ENCODE peak calls at places on chromosomes 16 and 17, in nine cellular contexts. W, N, F, A, C, P, G, I and D are unnamed samples.

GRCh38 chr17:1577186-1577585 is 14.6 kb upstream of the PITPNA start:
- DNase-seq in W (peak), N (no peak), F (peak), A (peak), C (peak), P (peak), G (peak), I (no peak), D (peak)

GRCh38 chr16:8167436-8167835 is 422.9 kb downstream of the TMEM114 start:
- DNase-seq in W (no peak), N (no peak), F (no peak), A (no peak), C (no peak), P (no peak), G (no peak), I (no peak), D (no peak)

GRCh38 chr17:83079340-83079747 is at the start of gene METRNL:
- DNase-seq in W (peak), N (peak), F (peak), A (peak), C (peak), P (peak), G (peak), I (peak), D (no peak)

GRCh38 chr16:11674001-11674817 is 6.0 kb downstream of the SNN start:
- DNase-seq in W (no peak), N (no peak), F (no peak), A (no peak), C (no peak), P (no peak), G (no peak), I (no peak), D (no peak)

GRCh38 chr17:66275651-66276050 is 26.8 kb upstream of the PRKCA start:
- DNase-seq in W (peak), N (no peak), F (peak), A (no peak), C (peak), P (peak), G (peak), I (no peak), D (peak)

GRCh38 chr17:11023639-11024479 is 186.0 kb upstream of the PIRT start:
- DNase-seq in W (no peak), N (no peak), F (no peak), A (no peak), C (no peak), P (no peak), G (no peak), I (no peak), D (no peak)

GRCh38 chr17:72122668-72123495 is 2.1 kb downstream of the SOX9 start:
- DNase-seq in W (no peak), N (peak), F (no peak), A (no peak), C (peak), P (peak), G (peak), I (no peak), D (no peak)

GRCh38 chr16:1174477-1175357 is 21.8 kb downstream of the CACNA1H start:
- DNase-seq in W (no peak), N (no peak), F (no peak), A (peak), C (no peak), P (no peak), G (no peak), I (no peak), D (no peak)

GRCh38 chr16:74455213-74455612 is 33.9 kb upstream of the CLEC18B start:
- DNase-seq in W (no peak), N (no peak), F (no peak), A (no peak), C (no peak), P (no peak), G (peak), I (no peak), D (no peak)

GRCh38 chr17:39671651-39672521 is 3.6 kb downstream of the PNMT start:
- DNase-seq in W (peak), N (peak), F (peak), A (no peak), C (peak), P (peak), G (peak), I (peak), D (no peak)

GRCh38 chr17:66949501-66949900 is 15.0 kb upstream of the CACNG4 start:
- DNase-seq in W (no peak), N (no peak), F (no peak), A (no peak), C (no peak), P (no peak), G (peak), I (no peak), D (no peak)

GRCh38 chr16:50838165-50838564 is 96.3 kb downstream of the CYLD start:
- DNase-seq in W (no peak), N (no peak), F (no peak), A (no peak), C (no peak), P (no peak), G (peak), I (no peak), D (no peak)

GRCh38 chr16:28163699-28164584 is 47.8 kb downstream of the XPO6 start:
- DNase-seq in W (no peak), N (no peak), F (peak), A (no peak), C (no peak), P (no peak), G (peak), I (no peak), D (peak)

GRCh38 chr17:82076785-82077591 is 11.4 kb upstream of the DUS1L start:
- DNase-seq in W (no peak), N (no peak), F (no peak), A (no peak), C (no peak), P (no peak), G (no peak), I (no peak), D (no peak)

GRCh38 chr16:491225-491919 is 36.1 kb upstream of the CAPN15 start:
- DNase-seq in W (no peak), N (peak), F (peak), A (no peak), C (no peak), P (no peak), G (no peak), I (no peak), D (no peak)

GRCh38 chr17:39591958-39592954 is 15.5 kb downstream of the NEUROD2 start:
- DNase-seq in W (no peak), N (peak), F (peak), A (no peak), C (peak), P (peak), G (peak), I (peak), D (no peak)

GRCh38 chr17:36994438-36994837 is 45.7 kb downstream of the AATF start:
- DNase-seq in W (no peak), N (no peak), F (no peak), A (no peak), C (peak), P (no peak), G (no peak), I (no peak), D (peak)

GRCh38 chr17:41212524-41213169 is 13.8 kb upstream of the KRTAP9-2 start:
- DNase-seq in W (no peak), N (no peak), F (peak), A (no peak), C (no peak), P (no peak), G (no peak), I (no peak), D (no peak)

GRCh38 chr16:78931267-78932060 is 669.1 kb downstream of the MAF start:
- DNase-seq in W (no peak), N (no peak), F (no peak), A (no peak), C (no peak), P (no peak), G (no peak), I (no peak), D (no peak)

GRCh38 chr17:57697891-57698708 is 47.0 kb downstream of the CCDC182 start:
- DNase-seq in W (no peak), N (no peak), F (peak), A (no peak), C (no peak), P (no peak), G (no peak), I (no peak), D (no peak)

GRCh38 chr16:78903237-78903636 is 697.3 kb downstream of the MAF start:
- DNase-seq in W (no peak), N (no peak), F (no peak), A (no peak), C (no peak), P (no peak), G (no peak), I (no peak), D (no peak)

GRCh38 chr16:66127459-66128362 is 238.8 kb upstream of the CDH5 start:
- DNase-seq in W (no peak), N (no peak), F (no peak), A (no peak), C (no peak), P (no peak), G (no peak), I (no peak), D (no peak)

GRCh38 chr16:83995756-83996155 is 27.7 kb downstream of the NECAB2 start:
- DNase-seq in W (no peak), N (peak), F (no peak), A (no peak), C (no peak), P (peak), G (no peak), I (no peak), D (no peak)

GRCh38 chr17:66420961-66421371 is 118.6 kb downstream of the PRKCA start:
- DNase-seq in W (no peak), N (peak), F (no peak), A (no peak), C (peak), P (no peak), G (peak), I (no peak), D (no peak)

GRCh38 chr17:6104956-6105355 is 34.8 kb downstream of the WSCD1 start:
- DNase-seq in W (no peak), N (no peak), F (no peak), A (no peak), C (no peak), P (no peak), G (no peak), I (no peak), D (no peak)

GRCh38 chr16:11319529-11320146 is 25.6 kb upstream of the RMI2 start:
- DNase-seq in W (no peak), N (no peak), F (no peak), A (no peak), C (no peak), P (peak), G (no peak), I (peak), D (no peak)

GRCh38 chr16:47664653-47665325 is 203.7 kb downstream of the PHKB start:
- DNase-seq in W (no peak), N (no peak), F (no peak), A (no peak), C (no peak), P (peak), G (peak), I (no peak), D (peak)

GRCh38 chr16:65727534-65728137 is 605.8 kb upstream of the CDH11 start:
- DNase-seq in W (no peak), N (no peak), F (no peak), A (no peak), C (no peak), P (no peak), G (no peak), I (no peak), D (no peak)

DNA sequence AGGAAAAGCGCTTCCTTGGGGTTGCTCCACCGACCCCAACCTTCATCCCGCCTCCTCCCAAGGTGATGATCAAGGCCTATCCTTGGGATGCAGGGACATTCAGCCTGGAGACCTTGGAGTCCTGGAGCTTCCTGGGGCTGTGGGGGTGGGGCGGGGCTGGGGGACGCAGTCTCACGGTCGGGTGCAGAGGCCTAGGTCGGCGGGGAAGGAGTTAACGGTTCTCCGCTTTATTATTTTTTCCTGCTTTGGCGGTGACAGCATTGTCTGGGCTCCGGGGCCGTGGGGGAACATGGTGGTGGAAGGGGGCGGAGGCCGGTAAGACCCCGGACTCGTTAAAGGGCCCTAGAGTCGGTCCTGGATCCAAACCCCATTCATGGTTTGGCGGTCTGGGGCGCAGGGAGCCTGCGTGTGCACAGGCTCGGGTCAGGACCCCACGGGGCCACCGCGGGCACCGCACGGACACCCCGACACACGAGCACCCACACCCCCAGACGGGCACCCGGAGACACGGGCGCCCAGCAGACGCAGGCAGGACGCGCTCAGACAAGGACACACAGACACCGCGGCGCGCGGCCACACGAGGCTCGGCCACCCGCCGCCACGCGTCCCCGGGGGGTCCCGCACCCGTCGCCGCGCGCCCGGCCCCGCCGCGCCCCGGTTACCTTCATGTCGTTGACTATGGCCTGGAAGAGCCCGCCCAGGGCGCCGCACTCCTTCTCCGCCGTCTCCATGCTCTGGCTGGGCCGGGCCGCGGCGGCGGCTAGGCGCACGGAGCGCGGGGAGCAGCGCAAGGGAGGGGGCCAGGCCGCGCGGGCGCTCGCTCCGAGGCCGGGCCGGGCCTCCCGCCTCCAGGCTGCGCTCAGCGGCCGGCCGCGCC is 554 bp downstream of the MTSS2 start:
- DNase-seq in W (no peak), N (no peak), F (peak), A (peak), C (no peak), P (no peak), G (no peak), I (no peak), D (no peak)
- H3K4me3 ChIP-seq in W (peak), N (no peak), F (peak), A (peak), C (peak), P (peak), G (peak), I (no peak), D (peak)

GRCh38 chr17:50055426-50056216 is at the start of gene ITGA3:
- DNase-seq in W (peak), N (peak), F (peak), A (peak), C (peak), P (peak), G (peak), I (peak), D (no peak)
- TF ChIP-seq CTCF in W (no peak), N (no peak), F (no peak), A (no peak), C (no peak), P (no peak), G (no peak), I (no peak), D (no peak)

GRCh38 chr16:67966549-67967182 is 1.8 kb downstream of the SLC12A4 start:
- DNase-seq in W (peak), N (no peak), F (peak), A (peak), C (peak), P (no peak), G (peak), I (no peak), D (no peak)
- H3K4me3 ChIP-seq in W (peak), N (peak), F (no peak), A (peak), C (peak), P (peak), G (peak), I (peak), D (peak)

DNA sequence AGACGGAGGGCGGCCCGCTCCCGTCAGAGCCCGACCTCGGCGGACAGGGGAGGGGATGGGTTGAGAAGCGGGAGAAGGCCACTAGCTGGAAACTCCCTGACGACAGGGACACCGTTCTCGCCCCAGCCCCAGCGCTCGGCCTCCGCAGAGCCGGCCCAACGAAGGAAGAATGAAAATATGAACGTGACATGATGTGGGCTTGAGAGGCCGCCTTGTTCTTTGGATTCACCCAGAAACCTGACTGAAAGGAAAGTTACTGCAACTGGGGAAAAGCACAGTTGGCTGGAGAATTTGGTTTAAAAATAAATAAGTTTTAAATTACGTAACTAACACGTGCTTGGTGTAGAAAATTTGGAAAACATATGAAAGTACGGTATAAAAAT is 21.1 kb downstream of the NPTX1 start:
- DNase-seq in W (peak), N (peak), F (no peak), A (no peak), C (peak), P (peak), G (no peak), I (peak), D (no peak)
- TF ChIP-seq CTCF in W (no peak), N (no peak), F (no peak), A (no peak), C (no peak), P (no peak), G (no peak), I (no peak), D (no peak)

GRCh38 chr17:29914819-29915537 is 15.1 kb downstream of the SSH2 start:
- DNase-seq in W (no peak), N (no peak), F (no peak), A (no peak), C (no peak), P (no peak), G (no peak), I (no peak), D (no peak)

GRCh38 chr17:29918016-29918415 is 12.0 kb downstream of the SSH2 start:
- DNase-seq in W (no peak), N (no peak), F (no peak), A (no peak), C (no peak), P (no peak), G (no peak), I (no peak), D (no peak)

DNA sequence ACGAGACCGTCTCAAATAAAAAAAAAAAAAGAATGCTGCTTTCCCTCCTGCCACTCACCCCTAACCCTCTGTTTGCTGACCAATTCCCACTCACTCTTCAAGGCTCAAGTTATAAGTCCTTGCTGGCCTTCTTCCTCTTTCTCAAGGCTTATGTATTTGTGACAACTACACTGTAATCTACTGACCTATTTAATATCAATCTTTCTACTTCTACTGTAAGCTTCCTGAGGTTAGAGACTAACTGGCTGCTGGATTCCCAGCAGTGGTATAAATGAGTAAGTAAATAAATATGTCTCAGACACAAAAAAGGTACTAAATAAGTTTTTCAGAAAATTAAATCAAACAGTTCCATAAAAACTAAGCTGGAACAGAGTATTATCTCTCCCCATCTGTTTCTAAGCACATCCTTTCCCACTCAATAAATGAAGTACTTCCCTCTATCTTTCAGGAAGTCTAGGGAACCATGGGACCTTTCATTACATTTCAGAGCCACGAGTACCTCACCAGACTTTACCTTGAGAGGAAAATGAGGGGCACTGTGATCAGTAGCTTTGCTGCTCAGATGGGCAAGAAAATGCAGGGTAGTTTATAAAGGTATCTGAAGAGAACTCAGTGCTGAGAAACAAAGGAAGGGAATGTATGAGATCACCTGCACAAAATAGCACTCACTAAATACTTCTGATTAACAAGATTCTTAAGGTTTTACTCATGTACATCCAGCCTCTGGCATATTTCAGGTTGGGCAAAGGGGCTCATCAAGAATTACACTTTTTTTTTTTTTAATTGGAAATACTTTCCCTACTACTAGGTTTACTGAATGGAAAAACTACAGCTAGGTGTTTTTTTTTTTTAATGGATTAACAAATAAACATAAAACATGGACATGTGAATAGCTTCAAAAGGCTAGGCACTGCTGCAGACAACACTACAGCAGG is 10.8 kb downstream of the SSH2 start:
- DNase-seq in W (no peak), N (no peak), F (peak), A (no peak), C (no peak), P (no peak), G (peak), I (no peak), D (no peak)
- H3K4me3 ChIP-seq in W (no peak), N (no peak), F (no peak), A (no peak), C (no peak), P (no peak), G (no peak), I (no peak), D (no peak)

DNA sequence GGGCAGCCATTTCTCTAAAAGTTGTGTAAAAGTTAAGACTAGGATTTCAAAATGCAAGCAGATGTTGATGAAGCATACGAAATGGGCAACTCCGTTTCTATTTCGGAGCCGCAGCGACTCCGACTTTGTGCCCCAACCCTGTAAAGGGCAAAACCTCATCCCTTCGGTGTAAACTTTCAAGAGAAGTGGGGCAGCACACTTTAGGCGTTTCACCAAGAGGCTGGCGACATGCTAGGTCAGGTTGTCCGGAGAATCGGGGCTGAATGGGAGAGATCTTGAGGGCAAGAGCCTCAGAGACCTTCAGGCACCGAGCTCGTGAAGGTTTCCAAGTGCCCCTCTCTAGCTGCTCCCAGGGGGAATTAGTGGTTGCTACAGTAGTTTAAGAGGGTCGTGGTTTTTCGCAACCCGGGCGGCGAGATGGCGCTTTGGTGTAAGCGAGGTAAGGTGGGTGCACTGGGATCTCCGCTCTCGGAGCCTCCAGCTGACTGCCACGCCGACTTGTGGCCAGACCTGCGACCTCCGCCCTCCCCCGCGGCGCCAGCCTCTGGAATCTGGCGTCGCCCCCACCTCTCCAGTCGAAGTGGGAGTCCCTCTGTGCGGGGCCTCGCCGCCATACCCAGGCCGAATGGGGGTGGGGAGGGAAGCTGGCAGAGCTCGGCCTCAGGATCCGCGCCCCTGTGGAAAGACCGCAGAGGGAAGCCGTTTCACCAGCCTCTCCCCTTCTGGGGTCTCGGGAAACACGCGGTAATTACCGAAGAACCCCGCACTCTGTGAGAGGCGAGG is 979 bp upstream of the HEXIM2 start:
- DNase-seq in W (peak), N (peak), F (peak), A (peak), C (peak), P (peak), G (peak), I (peak), D (no peak)
- TF ChIP-seq CTCF in W (no peak), N (no peak), F (peak), A (peak), C (peak), P (no peak), G (peak), I (peak), D (peak)